ENCODE peak calls at places on chromosomes 12 and 14, in five cellular contexts. W is SHP77, N is right cardiac atrium, A is uterus, U is NCI-H2081. F is an unnamed sample.

GRCh38 chr14:81256289-81256960 is 35.7 kb upstream of the GTF2A1 start:
- DNase-seq in W (no peak), N (no peak), A (no peak), U (no peak), F (peak; percentile 77)

GRCh38 chr12:47988073-47989022 is 15.9 kb downstream of the COL2A1 start:
- DNase-seq in W (no peak), N (peak; percentile 68), A (no peak), U (no peak), F (peak; percentile 38)

GRCh38 chr12:121697093-121697698 is 15.4 kb upstream of the TMEM120B start:
- DNase-seq in W (peak; percentile 62), N (peak; percentile 10), A (no peak), U (peak; percentile 65), F (peak; percentile 66)

GRCh38 chr14:76926521-76927251 is 100.5 kb downstream of the LRRC74A start:
- DNase-seq in W (no peak), N (peak; percentile 85), A (peak; percentile 63), U (no peak), F (no peak)

GRCh38 chr12:53078425-53079225 is 565 bp downstream of the SPRYD3 start:
- DNase-seq in W (no peak), N (no peak), A (no peak), U (peak; percentile 44), F (no peak)

GRCh38 chr12:29176951-29177350 is 27.9 kb downstream of the FAR2 start:
- DNase-seq in W (no peak), N (no peak), A (no peak), U (no peak), F (no peak)

GRCh38 chr12:18275974-18276373 is 14.7 kb downstream of the PIK3C2G start:
- DNase-seq in W (no peak), N (no peak), A (no peak), U (no peak), F (peak; percentile 91)

GRCh38 chr14:58541623-58542022 is 96.1 kb upstream of the DACT1 start:
- DNase-seq in W (peak; percentile 23), N (no peak), A (no peak), U (no peak), F (no peak)

GRCh38 chr14:53620325-53620716 is 336.3 kb downstream of the BMP4 start:
- DNase-seq in W (no peak), N (no peak), A (no peak), U (no peak), F (peak; percentile 74)

GRCh38 chr14:89702151-89702936 is 252.2 kb downstream of the EFCAB11 start:
- DNase-seq in W (no peak), N (peak; percentile 61), A (peak; percentile 54), U (no peak), F (peak; percentile 12)

GRCh38 chr14:68548194-68549056 is 244.4 kb downstream of the ZFP36L1 start:
- DNase-seq in W (peak; percentile 78), N (peak; percentile 95), A (peak; percentile 95), U (peak; percentile 40), F (peak; percentile 89)

GRCh38 chr12:96136129-96136528 is 58.0 kb upstream of the ELK3 start:
- DNase-seq in W (no peak), N (no peak), A (no peak), U (no peak), F (peak; percentile 85)

GRCh38 chr14:75204106-75204505 is 27.7 kb upstream of the TMED10 start:
- DNase-seq in W (no peak), N (no peak), A (no peak), U (no peak), F (no peak)

GRCh38 chr12:65427646-65428045 is 149.2 kb downstream of the MSRB3 start:
- DNase-seq in W (no peak), N (no peak), A (no peak), U (no peak), F (peak; percentile 62)

GRCh38 chr12:45655186-45655585 is 74.3 kb upstream of the ARID2 start:
- DNase-seq in W (peak; percentile 47), N (no peak), A (no peak), U (no peak), F (no peak)

GRCh38 chr14:20628063-20628854 is 13.2 kb downstream of the OR6S1 start:
- DNase-seq in W (no peak), N (no peak), A (no peak), U (no peak), F (no peak)

GRCh38 chr12:88371416-88372183 is 208.7 kb downstream of the KITLG start:
- DNase-seq in W (no peak), N (no peak), A (no peak), U (no peak), F (no peak)

GRCh38 chr12:104877107-104877705 is 80.9 kb downstream of the SLC41A2 start:
- DNase-seq in W (peak; percentile 23), N (peak; percentile 49), A (peak; percentile 48), U (no peak), F (peak; percentile 15)

GRCh38 chr14:77290705-77291104 is 19.7 kb upstream of the NGB start:
- DNase-seq in W (no peak), N (no peak), A (no peak), U (no peak), F (peak; percentile 79)